ENCODE peak calls at places on chromosomes 13 and 19, in six cellular contexts. A, P, M, N, Z and U are unnamed samples.
A peak's percentile ranks its signal among the peaks of the same experiment; 100 is the strongest.

GRCh38 chr19:16628984-16629691 is 1.1 kb upstream of the MED26 start:
- DNase-seq in A (no peak), P (peak; percentile 55), M (no peak), N (peak; percentile 68), Z (no peak), U (no peak)

GRCh38 chr19:50494186-50495019 is 16.6 kb downstream of the JOSD2 start:
- DNase-seq in A (no peak), P (no peak), M (no peak), N (no peak), Z (no peak), U (no peak)

GRCh38 chr19:1260749-1261511 is 8.2 kb upstream of the CIRBP start:
- DNase-seq in A (peak; percentile 99), P (peak; percentile 85), M (peak; percentile 99), N (peak; percentile 97), Z (peak; percentile 93), U (peak; percentile 92)

GRCh38 chr13:37364024-37364423 is 234.5 kb downstream of the POSTN start:
- DNase-seq in A (no peak), P (no peak), M (no peak), N (no peak), Z (no peak), U (no peak)

GRCh38 chr19:39303373-39304184 is 7.4 kb downstream of the IFNL1 start:
- DNase-seq in A (no peak), P (no peak), M (peak; percentile 31), N (no peak), Z (no peak), U (no peak)

GRCh38 chr13:91133941-91134772 is 213.3 kb upstream of the MIR17HG start:
- DNase-seq in A (no peak), P (peak; percentile 55), M (peak; percentile 60), N (peak; percentile 39), Z (no peak), U (no peak)

GRCh38 chr13:31236211-31236786 is 36.5 kb downstream of the B3GLCT start:
- DNase-seq in A (no peak), P (peak; percentile 21), M (peak; percentile 67), N (peak; percentile 16), Z (no peak), U (no peak)

GRCh38 chr13:35475131-35475959 is 1.1 kb downstream of the MAB21L1 start:
- DNase-seq in A (peak; percentile 56), P (peak; percentile 58), M (peak; percentile 66), N (peak; percentile 40), Z (no peak), U (no peak)

GRCh38 chr19:50000038-50000890 is 24.9 kb downstream of the VRK3 start:
- DNase-seq in A (no peak), P (no peak), M (no peak), N (no peak), Z (no peak), U (no peak)

GRCh38 chr19:40549007-40549708 is 27.5 kb upstream of the SHKBP1 start:
- DNase-seq in A (peak; percentile 66), P (peak; percentile 24), M (peak; percentile 96), N (peak; percentile 59), Z (peak; percentile 73), U (no peak)

GRCh38 chr13:22189176-22190048 is 518.5 kb downstream of the FGF9 start:
- DNase-seq in A (no peak), P (no peak), M (no peak), N (no peak), Z (no peak), U (no peak)

GRCh38 chr13:29922281-29922821 is 71.9 kb upstream of the UBL3 start:
- DNase-seq in A (no peak), P (no peak), M (no peak), N (no peak), Z (no peak), U (no peak)

GRCh38 chr13:25819856-25820530 is 231.8 kb downstream of the SHISA2 start:
- DNase-seq in A (peak; percentile 11), P (no peak), M (no peak), N (no peak), Z (no peak), U (no peak)

GRCh38 chr19:10505583-10506229 is 2.5 kb upstream of the KEAP1 start:
- DNase-seq in A (peak; percentile 75), P (peak; percentile 81), M (peak; percentile 83), N (peak; percentile 72), Z (no peak), U (no peak)

GRCh38 chr13:19910336-19911072 is 47.1 kb upstream of the ZMYM5 start:
- DNase-seq in A (no peak), P (no peak), M (no peak), N (no peak), Z (no peak), U (no peak)

GRCh38 chr13:106087201-106087600 is 448.3 kb downstream of the EFNB2 start:
- DNase-seq in A (no peak), P (no peak), M (no peak), N (no peak), Z (no peak), U (no peak)

GRCh38 chr13:25453966-25454365 is 82.2 kb downstream of the ATP8A2 start:
- DNase-seq in A (no peak), P (no peak), M (no peak), N (no peak), Z (no peak), U (no peak)

GRCh38 chr19:31068268-31068667 is 281.0 kb downstream of the TSHZ3 start:
- DNase-seq in A (no peak), P (no peak), M (no peak), N (no peak), Z (no peak), U (no peak)

GRCh38 chr13:97125051-97125809 is 96.9 kb upstream of the MBNL2 start:
- DNase-seq in A (no peak), P (peak; percentile 66), M (peak; percentile 38), N (peak; percentile 30), Z (no peak), U (peak; percentile 68)

GRCh38 chr19:18172331-18173053 is 1.1 kb upstream of the IFI30 start:
- DNase-seq in A (no peak), P (no peak), M (no peak), N (peak; percentile 7), Z (no peak), U (no peak)

GRCh38 chr13:50842711-50843255 is 709 bp downstream of the DLEU7 start:
- DNase-seq in A (peak; percentile 6), P (no peak), M (peak; percentile 4), N (no peak), Z (no peak), U (no peak)

GRCh38 chr13:35014606-35015005 is 72.5 kb downstream of the NBEA start:
- DNase-seq in A (no peak), P (no peak), M (peak; percentile 13), N (no peak), Z (no peak), U (no peak)

GRCh38 chr13:100512422-100512821 is 76.2 kb downstream of the GGACT start:
- DNase-seq in A (no peak), P (no peak), M (no peak), N (no peak), Z (no peak), U (no peak)

GRCh38 chr13:42028113-42028799 is 20.2 kb upstream of the DGKH start:
- DNase-seq in A (no peak), P (no peak), M (no peak), N (no peak), Z (no peak), U (no peak)

DNA sequence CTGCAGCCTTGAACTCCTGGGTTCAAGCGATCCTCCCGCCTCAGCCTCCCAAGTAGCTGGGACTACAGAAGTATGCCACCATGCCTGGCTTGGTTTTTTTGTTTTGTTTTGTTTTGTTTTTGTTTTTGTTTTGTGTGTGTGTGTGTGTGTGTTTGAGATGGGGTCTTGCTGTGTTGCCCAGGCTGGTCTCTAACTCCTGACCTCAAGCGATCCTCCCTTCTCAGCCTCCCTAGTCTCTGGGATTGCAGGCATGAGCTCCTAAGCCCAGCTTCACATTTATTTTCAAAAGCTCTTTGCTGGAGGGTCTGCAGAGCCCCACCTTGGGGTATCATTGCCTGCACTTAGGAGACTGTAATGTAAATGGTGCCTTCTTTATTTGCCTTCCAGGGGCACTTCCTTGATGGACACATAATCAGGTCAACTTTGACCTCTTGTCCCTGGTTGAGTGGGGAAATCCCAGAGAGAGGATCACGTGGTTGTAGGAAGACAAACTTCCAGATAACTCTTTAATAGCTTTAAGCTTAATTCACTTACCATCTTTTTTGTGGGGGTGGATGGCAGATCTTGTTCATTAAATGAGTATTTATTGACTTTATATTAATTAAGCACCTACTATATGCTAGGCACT is 72.9 kb upstream of the NPAS1 start:
- DNase-seq in A (no peak), P (no peak), M (no peak), N (no peak), Z (no peak), U (no peak)
- H3K4me1 ChIP-seq in A (peaks cover 58% of the 10 kb centered on the region), P (peaks cover 43% of the 10 kb centered on the region), M (peaks cover 17% of the 10 kb centered on the region), N (peaks cover 16% of the 10 kb centered on the region), Z (peaks cover 6% of the 10 kb centered on the region), U (peaks cover 26% of the 10 kb centered on the region)

DNA sequence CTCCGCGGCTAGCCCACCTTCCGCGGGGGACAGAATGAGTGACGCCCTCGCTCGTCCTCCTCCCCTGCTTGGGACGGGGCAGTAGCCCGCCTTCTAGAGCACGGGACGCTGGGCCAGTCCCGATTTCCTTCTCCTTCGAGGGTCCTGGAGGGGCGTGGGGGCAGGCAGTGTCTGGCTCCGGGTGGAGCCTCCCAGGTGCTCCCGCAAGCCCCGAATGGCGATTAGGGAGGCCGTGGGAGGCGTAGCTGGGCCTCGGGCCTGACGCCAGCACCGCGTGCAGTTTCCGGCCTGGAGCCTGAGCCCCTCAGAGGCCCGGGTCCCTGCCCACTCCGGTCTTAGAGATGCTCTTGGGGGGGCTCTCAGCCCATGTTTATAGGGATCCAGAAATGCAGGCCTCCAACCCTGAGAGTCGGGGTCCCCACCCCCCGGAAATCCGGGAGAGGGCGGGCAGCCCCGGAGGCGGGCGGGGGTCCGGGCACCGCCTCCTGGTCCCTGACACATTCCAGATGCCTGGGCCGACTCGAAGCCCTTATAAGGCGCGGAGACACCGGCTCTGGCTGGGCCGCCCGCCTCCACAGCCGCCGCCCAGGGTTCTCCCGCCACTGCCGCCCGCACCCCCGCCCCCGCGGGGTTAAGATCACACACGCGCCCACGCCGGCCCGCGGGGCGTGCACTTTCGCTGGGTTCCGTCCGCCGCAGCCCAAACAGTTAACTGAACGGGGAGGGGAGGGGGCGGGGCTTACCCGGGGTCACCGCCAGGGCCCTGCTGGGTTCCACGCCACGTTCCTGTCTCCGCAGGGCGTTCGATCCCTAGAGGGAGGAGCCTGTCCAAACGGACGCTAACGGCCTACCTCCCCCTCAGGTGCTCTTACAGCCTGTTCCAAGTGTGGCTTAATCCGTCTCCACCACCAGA is 1.5 kb downstream of the MYADM start:
- DNase-seq in A (peak; percentile 92), P (peak; percentile 70), M (peak; percentile 92), N (peak; percentile 85), Z (no peak), U (peak; percentile 86)
- TF ChIP-seq CTCF in A (peak; percentile 48), P (peak; percentile 23), M (peak; percentile 34), N (peak; percentile 50), Z (no peak), U (no peak)

DNA sequence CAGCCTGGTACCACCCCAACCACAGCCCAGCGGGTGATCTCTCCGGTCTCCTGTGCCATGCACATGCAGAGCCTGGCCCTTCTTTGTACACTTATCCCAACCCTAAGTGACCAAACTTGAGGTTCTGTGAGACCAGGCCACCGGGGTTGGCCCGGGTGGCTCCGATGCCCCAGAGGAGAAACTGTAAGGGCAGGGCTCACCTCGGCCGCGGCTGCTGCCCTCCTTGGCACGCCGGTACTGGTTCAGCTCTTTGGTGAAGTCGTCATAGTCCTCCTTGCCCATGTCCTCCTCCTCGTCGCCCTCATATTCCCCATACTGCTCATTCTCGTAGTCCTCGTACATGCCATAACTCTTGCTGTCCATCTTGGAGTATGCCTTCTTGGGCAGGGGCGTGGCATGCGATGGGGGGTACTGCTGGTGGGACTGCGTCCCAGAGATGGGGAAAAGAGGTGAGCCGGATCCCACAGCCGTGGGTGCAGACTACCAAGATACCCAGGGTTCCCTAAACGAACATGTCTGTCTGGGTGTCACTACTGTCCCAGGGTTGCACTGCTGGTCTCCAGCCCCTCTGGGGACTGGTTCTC is 23.7 kb downstream of the ZC3H4 start:
- DNase-seq in A (no peak), P (no peak), M (no peak), N (no peak), Z (no peak), U (no peak)
- H3K4me1 ChIP-seq in A (peaks cover 10% of the 10 kb centered on the region), P (peaks cover 5% of the 10 kb centered on the region), M (no peaks in the 10 kb centered on the region), N (no peaks in the 10 kb centered on the region), Z (no peaks in the 10 kb centered on the region), U (no peaks in the 10 kb centered on the region)

GRCh38 chr13:67914535-67914934 is 684.4 kb upstream of the PCDH9 start:
- DNase-seq in A (no peak), P (no peak), M (no peak), N (no peak), Z (no peak), U (no peak)
- TF ChIP-seq CTCF in A (no peak), P (no peak), M (no peak), N (no peak), Z (no peak), U (no peak)